ENCODE peak calls at places on chromosomes 13 and 19, in six cellular contexts. L, E, U, N, R and G are unnamed samples.

GRCh38 chr13:28320209-28320608 is 174.7 kb downstream of the FLT1 start:
- DNase-seq in L (no peak), E (no peak), U (no peak), N (no peak), R (no peak), G (no peak)

GRCh38 chr19:13155472-13156284 is 5.5 kb downstream of the IER2 start:
- DNase-seq in L (no peak), E (peak), U (peak), N (peak), R (peak), G (peak)

GRCh38 chr13:114129649-114130062 is 2.8 kb downstream of the RASA3 start:
- DNase-seq in L (no peak), E (no peak), U (no peak), N (no peak), R (no peak), G (no peak)

GRCh38 chr13:80957019-80957650 is 616.2 kb upstream of the SPRY2 start:
- DNase-seq in L (no peak), E (no peak), U (no peak), N (no peak), R (no peak), G (no peak)

GRCh38 chr19:11481777-11482383 is 1.0 kb upstream of the ELAVL3 start:
- DNase-seq in L (peak), E (peak), U (no peak), N (peak), R (peak), G (peak)

GRCh38 chr19:491146-491741 is 5.0 kb upstream of the MADCAM1 start:
- DNase-seq in L (no peak), E (no peak), U (no peak), N (no peak), R (no peak), G (no peak)

GRCh38 chr19:14410054-14410774 is 8.9 kb downstream of the DDX39A start:
- DNase-seq in L (no peak), E (no peak), U (no peak), N (no peak), R (no peak), G (no peak)

GRCh38 chr13:110119943-110120905 is 186.7 kb downstream of the COL4A1 start:
- DNase-seq in L (no peak), E (no peak), U (no peak), N (no peak), R (peak), G (no peak)

GRCh38 chr19:29381353-29382203 is 144.2 kb upstream of the VSTM2B start:
- DNase-seq in L (no peak), E (no peak), U (no peak), N (no peak), R (no peak), G (no peak)

GRCh38 chr19:35816262-35816661 is 3.6 kb upstream of the PRODH2 start:
- DNase-seq in L (no peak), E (no peak), U (no peak), N (no peak), R (no peak), G (no peak)

GRCh38 chr13:112976526-112976925 is 7.5 kb downstream of the MCF2L start:
- DNase-seq in L (no peak), E (no peak), U (no peak), N (no peak), R (no peak), G (no peak)

GRCh38 chr19:45471866-45472556 is 4.2 kb downstream of the FOSB start:
- DNase-seq in L (no peak), E (no peak), U (no peak), N (no peak), R (peak), G (no peak)

GRCh38 chr19:55638864-55639359 is 1.9 kb upstream of the ZNF580 start:
- DNase-seq in L (no peak), E (peak), U (no peak), N (no peak), R (no peak), G (no peak)

GRCh38 chr13:56182598-56182997 is 958.1 kb upstream of the PRR20A start:
- DNase-seq in L (no peak), E (no peak), U (no peak), N (no peak), R (no peak), G (no peak)

GRCh38 chr19:46271488-46272197 is 25.2 kb upstream of the HIF3A start:
- DNase-seq in L (no peak), E (no peak), U (no peak), N (no peak), R (peak), G (no peak)

GRCh38 chr19:29875931-29876330 is 64.1 kb downstream of the CCNE1 start:
- DNase-seq in L (no peak), E (no peak), U (no peak), N (no peak), R (no peak), G (no peak)

GRCh38 chr13:25945596-25945995 is 106.2 kb downstream of the SHISA2 start:
- DNase-seq in L (no peak), E (no peak), U (no peak), N (no peak), R (peak), G (no peak)

GRCh38 chr13:110301606-110302131 is 5.3 kb downstream of the COL4A1 start:
- DNase-seq in L (peak), E (no peak), U (no peak), N (no peak), R (peak), G (no peak)

GRCh38 chr13:110233181-110233641 is 73.7 kb downstream of the COL4A1 start:
- DNase-seq in L (peak), E (peak), U (no peak), N (no peak), R (peak), G (no peak)

GRCh38 chr19:30857966-30858490 is 485.8 kb downstream of the ZNF536 start:
- DNase-seq in L (no peak), E (no peak), U (no peak), N (no peak), R (no peak), G (no peak)

GRCh38 chr19:38039966-38040365 is 133.0 kb downstream of the SIPA1L3 start:
- DNase-seq in L (peak), E (no peak), U (no peak), N (no peak), R (peak), G (no peak)

GRCh38 chr13:113936566-113936965 is 37.3 kb downstream of the C13orf46 start:
- DNase-seq in L (no peak), E (no peak), U (no peak), N (no peak), R (no peak), G (no peak)

GRCh38 chr13:84088996-84089395 is 206.7 kb upstream of the SLITRK1 start:
- DNase-seq in L (no peak), E (no peak), U (no peak), N (no peak), R (no peak), G (no peak)

GRCh38 chr13:31485183-31485582 is 254.1 kb upstream of the RXFP2 start:
- DNase-seq in L (no peak), E (no peak), U (no peak), N (no peak), R (no peak), G (no peak)

GRCh38 chr13:51333421-51333820 is 6.1 kb upstream of the SERPINE3 start:
- DNase-seq in L (no peak), E (no peak), U (no peak), N (no peak), R (no peak), G (no peak)

GRCh38 chr19:52214241-52214640 is 24.4 kb downstream of the PPP2R1A start:
- DNase-seq in L (no peak), E (no peak), U (no peak), N (no peak), R (no peak), G (no peak)

GRCh38 chr13:113607477-113608245 is 23.1 kb downstream of the TFDP1 start:
- DNase-seq in L (no peak), E (no peak), U (no peak), N (no peak), R (no peak), G (no peak)

GRCh38 chr19:8017808-8018207 is 12.4 kb upstream of the ELAVL1 start:
- DNase-seq in L (no peak), E (no peak), U (no peak), N (no peak), R (no peak), G (peak)

GRCh38 chr19:30116984-30117555 is 175.0 kb downstream of the URI1 start:
- DNase-seq in L (no peak), E (no peak), U (no peak), N (no peak), R (no peak), G (no peak)

GRCh38 chr19:48351341-48351752 is 12.4 kb downstream of the TMEM143 start:
- DNase-seq in L (no peak), E (peak), U (no peak), N (peak), R (peak), G (peak)
- TF ChIP-seq CTCF in L (peak), E (peak), U (peak), N (peak), R (peak), G (no peak)

DNA sequence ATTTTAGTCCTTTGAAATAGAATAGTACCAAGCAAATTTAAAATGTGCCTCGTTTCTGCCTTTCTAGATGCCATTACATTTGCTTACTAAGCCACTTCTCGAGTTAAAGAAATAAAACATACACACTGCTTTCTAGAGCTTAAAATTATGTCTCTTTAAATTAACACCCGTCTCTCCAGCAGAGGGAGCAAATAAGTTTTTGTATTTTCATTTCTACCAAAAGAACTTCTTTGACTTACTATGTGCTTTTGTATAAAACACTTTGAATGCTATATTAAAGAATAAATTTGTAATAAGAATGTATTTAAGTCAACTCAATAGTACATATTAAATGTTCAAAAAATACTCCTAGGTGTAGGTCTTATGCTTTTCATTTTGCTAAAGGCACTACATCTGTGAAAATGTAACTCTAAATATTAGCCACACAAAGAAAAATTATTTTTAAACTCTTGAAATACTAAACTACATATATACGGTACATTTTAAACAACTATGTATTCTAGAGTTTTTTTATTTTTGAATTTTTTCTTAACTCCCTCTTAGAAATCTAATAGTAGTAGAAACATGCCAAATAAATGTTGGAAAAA is 269.3 kb upstream of the MIR17HG start:
- DNase-seq in L (no peak), E (no peak), U (no peak), N (no peak), R (peak), G (no peak)
- TF ChIP-seq CTCF in L (peak), E (peak), U (no peak), N (no peak), R (peak), G (no peak)

GRCh38 chr13:30147380-30147779 is 160.0 kb downstream of the KATNAL1 start:
- DNase-seq in L (no peak), E (no peak), U (no peak), N (no peak), R (no peak), G (no peak)
- TF ChIP-seq CTCF in L (no peak), E (no peak), U (no peak), N (no peak), R (no peak), G (no peak)

GRCh38 chr19:19110410-19111137 is 27.7 kb downstream of the TMEM161A start:
- DNase-seq in L (no peak), E (no peak), U (no peak), N (no peak), R (no peak), G (no peak)
- TF ChIP-seq CTCF in L (peak), E (peak), U (no peak), N (no peak), R (peak), G (no peak)

GRCh38 chr13:22736768-22737092 is 444.0 kb upstream of the SGCG start:
- DNase-seq in L (no peak), E (no peak), U (no peak), N (no peak), R (no peak), G (no peak)

GRCh38 chr13:22736084-22736767 is 444.6 kb upstream of the SGCG start:
- DNase-seq in L (no peak), E (no peak), U (no peak), N (no peak), R (no peak), G (no peak)

GRCh38 chr13:22738357-22738756 is 442.4 kb upstream of the SGCG start:
- DNase-seq in L (no peak), E (no peak), U (no peak), N (no peak), R (no peak), G (no peak)

GRCh38 chr13:22744688-22745452 is 435.9 kb upstream of the SGCG start:
- DNase-seq in L (no peak), E (no peak), U (no peak), N (no peak), R (no peak), G (no peak)

GRCh38 chr13:22740264-22740663 is 440.5 kb upstream of the SGCG start:
- DNase-seq in L (no peak), E (no peak), U (no peak), N (no peak), R (no peak), G (no peak)
- TF ChIP-seq CTCF in L (no peak), E (no peak), U (no peak), N (no peak), R (no peak), G (no peak)